ENCODE peak calls at places on chromosomes 11 and 22, in nine cellular contexts. I is colonic mucosa, B is nephron progenitor cell, J is WTC11, V is midbrain, U is mucosa of descending colon, Y is fibroblast of the conjunctiva, A is fibroblast of lung, E is T-helper 2 cell. N is an unnamed sample.

GRCh38 chr11:121134758-121135312 is 33.8 kb downstream of the TECTA start:
- DNase-seq in I (no peak), B (no peak), J (no peak), V (no peak), U (no peak), Y (no peak), A (no peak), E (no peak), N (no peak)

GRCh38 chr11:77082838-77083552 is 16.2 kb downstream of the CAPN5 start:
- DNase-seq in I (no peak), B (no peak), J (peak; percentile 10), V (no peak), U (peak; percentile 79), Y (no peak), A (peak; percentile 25), E (peak; percentile 4), N (no peak)

GRCh38 chr11:7167976-7168740 is 79.4 kb downstream of the RBMXL2 start:
- DNase-seq in I (no peak), B (no peak), J (no peak), V (no peak), U (no peak), Y (no peak), A (no peak), E (no peak), N (no peak)

GRCh38 chr11:128684582-128685382 is 9.1 kb upstream of the FLI1 start:
- DNase-seq in I (no peak), B (no peak), J (peak; percentile 62), V (no peak), U (peak; percentile 50), Y (no peak), A (no peak), E (no peak), N (no peak)

GRCh38 chr11:6473481-6474422 is at the start of gene TRIM3:
- DNase-seq in I (peak; percentile 96), B (peak; percentile 97), J (peak; percentile 91), V (peak; percentile 92), U (peak; percentile 96), Y (peak; percentile 82), A (peak; percentile 85), E (peak; percentile 69), N (peak; percentile 66)

GRCh38 chr11:83437939-83438338 is 151.8 kb upstream of the CCDC90B start:
- DNase-seq in I (no peak), B (no peak), J (no peak), V (no peak), U (no peak), Y (no peak), A (no peak), E (no peak), N (no peak)

GRCh38 chr11:62577046-62577708 is 3.5 kb upstream of the EEF1G start:
- DNase-seq in I (no peak), B (no peak), J (no peak), V (no peak), U (peak; percentile 51), Y (no peak), A (no peak), E (no peak), N (no peak)

GRCh38 chr11:35427158-35427557 is 7.8 kb upstream of the SLC1A2 start:
- DNase-seq in I (no peak), B (no peak), J (no peak), V (peak; percentile 74), U (no peak), Y (peak; percentile 61), A (peak; percentile 81), E (no peak), N (no peak)

GRCh38 chr22:39960791-39961746 is 872 bp downstream of the TMA7B start:
- DNase-seq in I (no peak), B (no peak), J (no peak), V (no peak), U (no peak), Y (peak; percentile 16), A (peak; percentile 99), E (no peak), N (peak; percentile 8)

GRCh38 chr11:88623536-88623935 is 286.0 kb upstream of the CTSC start:
- DNase-seq in I (no peak), B (no peak), J (no peak), V (no peak), U (no peak), Y (no peak), A (peak; percentile 60), E (no peak), N (no peak)

GRCh38 chr11:113673566-113674396 is 32.3 kb downstream of the TMPRSS5 start:
- DNase-seq in I (no peak), B (no peak), J (no peak), V (no peak), U (no peak), Y (no peak), A (no peak), E (no peak), N (no peak)

GRCh38 chr11:36775157-36775556 is 177.1 kb upstream of the RAG2 start:
- DNase-seq in I (no peak), B (no peak), J (no peak), V (no peak), U (no peak), Y (no peak), A (peak; percentile 27), E (no peak), N (no peak)

GRCh38 chr11:6468712-6469495 is 4.8 kb downstream of the TRIM3 start:
- DNase-seq in I (peak; percentile 91), B (peak; percentile 90), J (peak; percentile 96), V (peak; percentile 90), U (peak; percentile 82), Y (peak; percentile 79), A (peak; percentile 55), E (no peak), N (no peak)

GRCh38 chr11:76654310-76654851 is 16.2 kb downstream of the LRRC32 start:
- DNase-seq in I (peak; percentile 55), B (no peak), J (peak; percentile 2), V (no peak), U (no peak), Y (peak; percentile 42), A (peak; percentile 83), E (no peak), N (no peak)